ENCODE peak calls at places on chromosomes 2 and 18, in six cellular contexts. U is brain microvascular endothelial cell; J is tibial nerve; Q is AG09309; Z is epithelial cell of esophagus; S is CD4-positive, alpha-beta T cell. K is an unnamed sample.

GRCh38 chr2:11567631-11568031 is 33.8 kb downstream of the GREB1 start:
- DNase-seq in U (no peak), J (no peak), Q (no peak), Z (no peak), S (no peak), K (no peak)

GRCh38 chr2:240469239-240469636 is 33.8 kb downstream of the GPC1 start:
- DNase-seq in U (no peak), J (peak; percentile 7), Q (no peak), Z (no peak), S (no peak), K (no peak)

GRCh38 chr2:115771516-115771915 is 1329.1 kb downstream of the DPP10 start:
- DNase-seq in U (no peak), J (no peak), Q (no peak), Z (no peak), S (no peak), K (no peak)

GRCh38 chr2:240604291-240604938 is 17.9 kb downstream of the CAPN10 start:
- DNase-seq in U (peak; percentile 31), J (peak; percentile 42), Q (no peak), Z (no peak), S (no peak), K (no peak)

GRCh38 chr2:179226961-179227259 is 37.7 kb downstream of the SESTD1 start:
- DNase-seq in U (no peak), J (no peak), Q (no peak), Z (no peak), S (no peak), K (no peak)

GRCh38 chr18:3357516-3357915 is 92.5 kb upstream of the TGIF1 start:
- DNase-seq in U (no peak), J (no peak), Q (no peak), Z (no peak), S (no peak), K (no peak)

GRCh38 chr2:141522048-141522447 is 608.8 kb downstream of the LRP1B start:
- DNase-seq in U (no peak), J (no peak), Q (no peak), Z (no peak), S (no peak), K (no peak)

GRCh38 chr2:37802899-37803379 is 122.1 kb upstream of the RMDN2 start:
- DNase-seq in U (peak; percentile 80), J (no peak), Q (peak; percentile 93), Z (peak; percentile 91), S (no peak), K (peak; percentile 74)

GRCh38 chr2:10549196-10549595 is 101.1 kb upstream of the ODC1 start:
- DNase-seq in U (no peak), J (no peak), Q (no peak), Z (no peak), S (no peak), K (no peak)

DNA sequence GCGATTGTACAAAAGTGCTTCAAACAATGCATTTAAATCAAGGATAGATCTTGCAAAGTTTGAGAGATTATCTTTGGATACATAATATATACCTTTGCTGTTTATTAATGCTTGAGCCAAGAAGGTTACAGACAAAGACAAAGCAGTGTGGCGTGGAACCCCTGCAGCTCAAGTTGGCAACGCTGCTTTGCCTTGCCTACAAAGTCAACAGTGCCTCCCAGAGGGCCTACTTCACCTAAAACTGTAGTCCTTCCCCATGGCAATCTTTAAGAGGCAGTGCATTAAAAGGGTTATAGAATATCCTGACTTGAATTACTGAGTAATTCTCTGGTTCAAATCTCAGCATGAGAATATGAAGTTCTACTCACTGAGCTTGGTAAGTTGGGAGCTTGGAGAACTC is 96.7 kb downstream of the MYT1L start:
- DNase-seq in U (no peak), J (no peak), Q (no peak), Z (no peak), S (no peak), K (no peak)
- TF ChIP-seq CTCF in U (no peak), J (no peak), Q (no peak), Z (no peak), S (no peak), K (no peak)

DNA sequence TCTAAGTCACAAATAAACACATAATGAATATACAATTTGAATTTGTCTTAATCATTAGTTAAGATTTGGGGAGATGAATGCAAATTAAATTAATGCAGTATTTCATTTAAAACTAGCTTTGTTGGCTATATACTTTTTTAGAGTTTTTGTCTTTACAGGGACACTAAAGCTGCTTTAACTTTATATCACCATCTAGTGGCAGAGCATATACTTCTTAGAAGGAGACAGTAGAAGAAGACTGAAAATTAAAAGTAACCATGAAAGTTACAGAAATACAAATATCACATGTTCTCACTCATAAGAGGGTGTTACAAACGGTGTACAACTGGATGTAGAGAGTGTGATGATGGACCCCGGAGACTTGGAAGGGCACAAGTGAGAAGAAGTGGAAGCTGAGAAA is 268.3 kb upstream of the NETO1 start:
- DNase-seq in U (no peak), J (no peak), Q (no peak), Z (peak; percentile 30), S (no peak), K (peak; percentile 29)
- TF ChIP-seq CTCF in U (peak; percentile 21), J (no peak), Q (peak; percentile 33), Z (peak; percentile 34), S (no peak), K (peak; percentile 53)

GRCh38 chr2:214310319-214310718 is 100.5 kb upstream of the VWC2L start:
- DNase-seq in U (no peak), J (no peak), Q (no peak), Z (peak; percentile 42), S (no peak), K (peak; percentile 32)
- TF ChIP-seq CTCF in U (peak; percentile 54), J (no peak), Q (peak; percentile 40), Z (peak; percentile 58), S (no peak), K (peak; percentile 20)

DNA sequence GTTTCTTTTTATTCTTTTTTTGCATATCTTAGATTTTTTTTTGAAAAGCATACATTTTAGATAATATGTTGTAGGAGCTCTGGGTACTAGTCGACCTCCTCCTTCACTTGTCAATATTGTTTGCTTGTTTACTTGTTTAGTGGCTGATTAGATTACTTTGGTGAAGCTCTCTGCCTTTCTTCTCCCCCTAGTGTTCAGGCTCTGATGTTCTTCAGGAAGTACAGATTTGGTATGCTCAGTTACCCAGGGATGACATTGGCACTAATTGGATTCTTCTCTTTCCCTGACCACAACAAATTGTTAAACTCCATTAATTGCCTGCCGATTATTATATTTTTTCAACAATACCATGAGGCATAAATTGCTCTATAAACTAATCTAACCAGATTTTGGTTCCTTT is 491.2 kb downstream of the SUCLG1 start:
- DNase-seq in U (no peak), J (no peak), Q (no peak), Z (peak; percentile 49), S (no peak), K (peak; percentile 15)
- TF ChIP-seq CTCF in U (no peak), J (no peak), Q (no peak), Z (peak; percentile 64), S (no peak), K (no peak)

GRCh38 chr2:66435549-66435875 is 587 bp downstream of the MEIS1 start:
- DNase-seq in U (no peak), J (no peak), Q (no peak), Z (no peak), S (no peak), K (no peak)

GRCh38 chr2:66433945-66434678 is 813 bp upstream of the MEIS1 start:
- DNase-seq in U (peak; percentile 38), J (no peak), Q (no peak), Z (peak; percentile 81), S (no peak), K (peak; percentile 68)

GRCh38 chr2:66433695-66433944 is 1.3 kb upstream of the MEIS1 start:
- DNase-seq in U (no peak), J (no peak), Q (no peak), Z (no peak), S (no peak), K (no peak)

GRCh38 chr2:66435963-66436362 is 1.0 kb downstream of the MEIS1 start:
- DNase-seq in U (no peak), J (no peak), Q (no peak), Z (no peak), S (no peak), K (no peak)

DNA sequence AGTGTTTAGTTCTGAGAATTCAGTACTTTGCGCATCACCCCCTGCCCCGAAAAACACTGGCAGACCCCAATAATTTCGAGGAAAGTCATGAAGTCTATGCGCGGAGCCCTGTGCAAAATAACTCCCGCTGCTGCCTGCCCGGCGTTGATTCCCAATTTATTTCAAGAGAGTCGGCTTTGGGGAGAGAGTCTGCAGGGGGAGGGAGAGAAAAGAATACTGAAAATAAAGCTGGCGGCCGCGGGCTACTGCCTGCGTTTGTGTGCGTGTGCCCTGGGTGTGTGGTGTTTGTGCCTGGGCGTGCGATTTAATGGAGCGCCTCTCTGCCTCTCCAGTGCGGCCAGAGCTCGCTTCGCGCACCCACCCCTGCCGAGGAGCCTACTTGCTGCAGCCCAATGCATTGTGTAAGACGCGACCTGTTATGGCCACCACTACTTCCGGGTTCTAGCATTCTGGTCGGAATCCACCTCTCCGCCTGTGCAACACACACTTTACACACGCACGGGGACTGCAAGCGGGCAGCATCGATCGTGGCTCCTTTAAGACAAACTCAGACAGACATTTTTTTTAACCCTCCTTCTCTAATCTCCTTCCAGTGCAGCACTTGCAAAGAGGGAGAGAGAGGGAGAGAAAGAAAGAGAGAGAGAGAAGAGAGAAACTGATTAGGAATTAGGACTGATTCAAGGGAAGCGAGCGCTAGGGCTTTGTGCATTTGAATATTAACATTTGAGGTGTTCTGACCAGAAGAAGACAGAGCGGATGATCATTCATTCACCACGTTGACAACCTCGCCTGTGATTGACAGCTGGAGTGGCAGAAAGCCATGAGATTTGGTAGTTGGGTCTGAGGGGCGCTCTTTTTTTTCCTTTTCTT is at the start of gene MEIS1:
- DNase-seq in U (peak; percentile 75), J (peak; percentile 78), Q (peak; percentile 97), Z (peak; percentile 98), S (no peak), K (peak; percentile 94)
- TF ChIP-seq CTCF in U (no peak), J (peak; percentile 19), Q (no peak), Z (no peak), S (no peak), K (no peak)

GRCh38 chr2:152755029-152755428 is 36.6 kb downstream of the ARL6IP6 start:
- DNase-seq in U (no peak), J (no peak), Q (no peak), Z (peak; percentile 34), S (no peak), K (no peak)
- TF ChIP-seq CTCF in U (peak; percentile 56), J (no peak), Q (peak; percentile 25), Z (peak; percentile 57), S (no peak), K (peak; percentile 21)

DNA sequence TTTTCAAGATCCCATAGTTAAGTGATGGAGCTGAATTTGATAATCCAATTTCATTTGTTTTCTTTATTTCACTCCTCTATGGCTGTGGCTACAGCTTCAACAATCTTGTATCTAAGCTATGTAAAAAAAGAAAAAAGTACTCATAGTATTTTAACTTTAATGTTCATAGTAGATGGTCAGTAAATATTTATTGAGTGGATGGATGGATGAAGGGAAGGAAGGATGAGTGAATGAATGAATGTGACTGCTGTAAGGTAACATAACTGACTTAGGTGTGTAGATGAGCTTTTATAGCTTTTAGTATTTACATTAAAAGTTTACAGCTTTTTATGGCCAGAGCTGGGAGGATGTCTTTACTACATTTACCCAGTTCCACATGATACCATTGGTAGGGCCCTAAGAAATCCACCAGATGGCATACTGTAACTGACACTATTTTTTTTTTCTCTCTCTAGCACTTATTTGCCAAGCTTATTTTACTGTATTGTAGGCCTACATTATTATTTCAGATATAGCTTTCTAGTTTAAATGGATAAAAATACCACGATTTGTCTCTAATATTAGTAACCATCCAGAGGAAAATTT is 13.4 kb upstream of the HRH4 start:
- DNase-seq in U (no peak), J (no peak), Q (no peak), Z (no peak), S (no peak), K (no peak)
- TF ChIP-seq CTCF in U (peak; percentile 32), J (no peak), Q (peak; percentile 21), Z (peak; percentile 28), S (no peak), K (no peak)